ENCODE peak calls at places on chromosomes 12 and 14, in four cellular contexts. N is NCI-H1092; I is activated CD4-positive, alpha-beta T cell treated with anti-CD3 and anti-CD28 coated beads, Interleukin-2, amount 50 U/mL, for 1 hour; C is body of pancreas. Q is an unnamed sample.

GRCh38 chr12:110073049-110073831 is 24.9 kb upstream of the C12orf76 start:
- DNase-seq in I (peak), N (peak), C (no peak), Q (peak)

GRCh38 chr14:88955470-88955869 is 131.0 kb downstream of the TTC8 start:
- DNase-seq in I (no peak), N (peak), C (no peak), Q (peak)

GRCh38 chr14:49401373-49401772 is 184.8 kb downstream of the RPS29 start:
- DNase-seq in I (no peak), N (no peak), C (no peak), Q (no peak)

GRCh38 chr14:62209287-62209899 is 447.2 kb downstream of the SNAPC1 start:
- DNase-seq in I (no peak), C (no peak), N (no peak), Q (no peak)

GRCh38 chr12:123445388-123446344 is 9.2 kb upstream of the RILPL2 start:
- DNase-seq in C (no peak), I (no peak), N (no peak), Q (no peak)

GRCh38 chr12:34595749-34596733 is 573.7 kb downstream of the ALG10 start:
- DNase-seq in C (no peak), I (no peak), N (no peak), Q (no peak)

GRCh38 chr12:107402041-107403022 is 283.3 kb upstream of the PWP1 start:
- DNase-seq in I (peak), C (peak), N (peak), Q (peak)

GRCh38 chr14:88411039-88411438 is 25.6 kb downstream of the SPATA7 start:
- DNase-seq in I (no peak), N (no peak), C (no peak), Q (no peak)

GRCh38 chr14:102893452-102893851 is 29.0 kb upstream of the AMN start:
- DNase-seq in N (no peak), C (no peak), I (no peak), Q (peak)

GRCh38 chr14:65414961-65415589 is 2.5 kb downstream of the FUT8 start:
- DNase-seq in I (no peak), C (no peak), N (no peak), Q (peak)

GRCh38 chr14:51504626-51505025 is 147.1 kb upstream of the FRMD6 start:
- DNase-seq in N (no peak), C (no peak), I (no peak), Q (no peak)

GRCh38 chr12:113142173-113142885 is 6.8 kb upstream of the RASAL1 start:
- DNase-seq in C (peak), I (no peak), N (no peak), Q (peak)

Q was measured in cerebellar cortex.